ENCODE peak calls at places on chromosomes 2 and 18, in four cellular contexts. Y is left ventricle myocardium inferior, I is mammary epithelial cell, T is ovary. O is an unnamed sample.
A peak's percentile ranks its signal among the peaks of the same experiment; 100 is the strongest.

GRCh38 chr2:74321737-74322136 is 21.5 kb downstream of the SLC4A5 start:
- DNase-seq in Y (no peak), I (no peak), T (no peak), O (no peak)

GRCh38 chr2:119206201-119206600 is 17.4 kb upstream of the STEAP3 start:
- DNase-seq in Y (no peak), I (no peak), T (no peak), O (no peak)

GRCh38 chr2:152716805-152717241 is 438 bp downstream of the PRPF40A start:
- DNase-seq in Y (no peak), I (no peak), T (peak; percentile 31), O (no peak)

GRCh38 chr2:65789923-65790675 is 357.7 kb upstream of the SPRED2 start:
- DNase-seq in Y (no peak), I (no peak), T (no peak), O (no peak)

GRCh38 chr2:207571370-207571769 is 41.6 kb downstream of the CREB1 start:
- DNase-seq in Y (no peak), I (no peak), T (no peak), O (no peak)

GRCh38 chr2:70258532-70258875 is 567 bp downstream of the PCYOX1 start:
- DNase-seq in Y (peak; percentile 85), I (peak; percentile 41), T (peak; percentile 74), O (peak; percentile 84)

GRCh38 chr18:22828171-22828570 is 105.0 kb upstream of the RBBP8 start:
- DNase-seq in Y (no peak), I (peak; percentile 94), T (no peak), O (no peak)

GRCh38 chr2:1923557-1923956 is 179.2 kb upstream of the PXDN start:
- DNase-seq in Y (no peak), I (no peak), T (no peak), O (no peak)

GRCh38 chr2:217356795-217357194 is 496.9 kb upstream of the TNP1 start:
- DNase-seq in Y (no peak), I (no peak), T (peak; percentile 49), O (peak; percentile 29)

GRCh38 chr2:108535380-108535677 is 1.1 kb downstream of the LIMS1 start:
- DNase-seq in Y (no peak), I (peak; percentile 25), T (no peak), O (no peak)

GRCh38 chr2:130328710-130329109 is 14.0 kb upstream of the IMP4 start:
- DNase-seq in Y (no peak), I (peak; percentile 96), T (no peak), O (no peak)

GRCh38 chr2:130332271-130333073 is 10.2 kb upstream of the IMP4 start:
- DNase-seq in Y (peak; percentile 71), I (peak; percentile 82), T (peak; percentile 85), O (peak; percentile 59)

DNA sequence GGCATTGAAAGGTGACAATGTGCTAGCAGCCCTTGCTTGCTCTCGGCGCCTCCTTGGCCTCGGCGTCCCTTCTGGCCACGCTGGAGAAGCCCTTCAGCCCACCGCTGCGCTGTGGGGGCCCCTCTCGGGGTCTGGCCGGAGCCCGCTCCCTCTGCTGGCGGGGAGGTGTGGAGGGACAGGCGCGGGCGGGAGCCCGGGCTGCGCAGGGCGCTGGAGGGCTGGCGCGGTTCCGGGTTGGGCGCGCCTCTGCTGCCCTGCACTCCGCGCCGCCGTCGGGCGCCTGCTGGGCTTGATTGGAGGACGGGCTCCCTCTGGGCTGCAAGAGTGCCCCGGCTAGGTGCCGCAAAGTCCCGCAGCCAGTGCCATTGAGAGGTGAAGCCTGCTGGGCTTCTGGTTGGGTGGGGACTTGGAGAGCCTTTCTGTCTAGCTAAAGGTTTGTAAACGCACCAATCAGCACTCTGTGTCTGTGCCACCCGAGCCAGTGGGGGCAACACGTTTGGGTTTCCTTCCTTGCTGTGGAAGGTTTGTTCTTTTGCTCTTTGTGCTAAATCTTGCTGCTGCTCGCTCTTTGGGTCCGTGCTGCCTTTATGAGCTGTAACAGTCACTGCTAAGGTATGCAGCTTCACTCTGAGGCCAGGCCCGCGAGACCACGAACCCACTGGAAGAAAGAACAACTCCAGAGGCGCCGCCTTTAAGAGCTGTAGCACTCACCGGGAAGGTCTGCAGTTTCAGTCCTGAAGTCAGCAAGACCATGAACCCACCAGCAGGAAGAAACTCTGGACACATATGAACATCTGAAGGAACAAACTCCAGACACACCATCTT is 14.8 kb upstream of the IMP4 start:
- DNase-seq in Y (no peak), I (peak; percentile 82), T (no peak), O (no peak)
- H3K27ac ChIP-seq in Y (no peak overlapping the region), I (peak overlapping the region; percentile 78), T (no peak overlapping the region), O (no peak overlapping the region)

DNA sequence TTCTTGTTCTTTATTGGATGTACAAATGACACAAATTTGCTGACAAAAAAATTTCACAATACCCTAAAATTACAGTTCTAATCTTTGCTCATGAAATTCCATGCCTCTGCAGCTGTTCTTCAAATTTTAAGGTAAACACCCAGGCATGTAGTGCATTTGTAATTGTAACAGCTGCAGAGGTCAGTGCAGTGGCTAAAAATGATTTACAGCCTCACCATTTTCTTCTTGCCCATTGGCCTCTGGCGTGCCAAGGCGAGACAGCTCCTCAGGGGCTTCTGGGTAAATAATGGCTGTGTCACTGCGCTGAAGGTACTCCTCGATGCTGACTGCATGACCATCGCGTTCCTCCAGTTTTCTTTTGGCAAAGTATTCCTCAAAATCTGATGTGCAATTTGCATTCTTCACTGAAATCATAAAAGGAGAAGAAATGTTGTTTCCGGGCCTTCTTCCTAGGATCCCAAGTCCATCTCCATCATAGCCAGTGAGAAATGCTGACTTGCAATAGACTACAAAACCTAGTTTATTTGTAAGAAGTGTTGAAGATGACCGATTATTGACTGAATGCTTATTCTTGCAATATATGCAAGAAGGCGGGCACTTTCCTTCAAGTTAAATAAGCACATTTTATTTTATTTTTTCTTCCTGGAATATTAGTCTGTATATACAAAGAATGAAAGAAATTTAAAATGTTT is 115.2 kb downstream of the ZEB2 start:
- DNase-seq in Y (no peak), I (no peak), T (no peak), O (no peak)
- H3K27ac ChIP-seq in Y (peak overlapping the region; percentile 70), I (no peak overlapping the region), T (no peak overlapping the region), O (no peak overlapping the region)

DNA sequence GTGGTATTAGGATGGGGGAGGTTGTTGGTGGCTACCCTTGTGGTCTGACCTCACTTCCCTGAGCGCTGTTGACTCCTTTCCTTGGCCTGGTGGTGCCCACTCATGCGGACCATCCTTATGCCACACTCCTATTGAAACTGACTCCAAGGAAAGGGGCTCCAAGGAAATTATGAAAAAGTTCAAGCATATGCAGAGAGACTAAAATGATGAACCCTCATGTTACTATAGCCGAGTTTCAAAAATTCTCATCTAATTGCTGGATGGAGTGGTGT is 96.2 kb upstream of the STPG4 start:
- DNase-seq in Y (no peak), I (no peak), T (no peak), O (no peak)
- H3K27ac ChIP-seq in Y (no peak overlapping the region), I (no peak overlapping the region), T (no peak overlapping the region), O (no peak overlapping the region)

GRCh38 chr2:42567389-42567788 is 1.0 kb upstream of the MTA3 start:
- DNase-seq in Y (no peak), I (no peak), T (no peak), O (no peak)
- H3K27ac ChIP-seq in Y (peak overlapping the region; percentile 89), I (no peak overlapping the region), T (peak overlapping the region; percentile 99), O (peak overlapping the region; percentile 93)

GRCh38 chr2:224595518-224595917 is 10.4 kb upstream of the CUL3 start:
- DNase-seq in Y (no peak), I (no peak), T (no peak), O (no peak)
- H3K27ac ChIP-seq in Y (no peak overlapping the region), I (no peak overlapping the region), T (no peak overlapping the region), O (no peak overlapping the region)

DNA sequence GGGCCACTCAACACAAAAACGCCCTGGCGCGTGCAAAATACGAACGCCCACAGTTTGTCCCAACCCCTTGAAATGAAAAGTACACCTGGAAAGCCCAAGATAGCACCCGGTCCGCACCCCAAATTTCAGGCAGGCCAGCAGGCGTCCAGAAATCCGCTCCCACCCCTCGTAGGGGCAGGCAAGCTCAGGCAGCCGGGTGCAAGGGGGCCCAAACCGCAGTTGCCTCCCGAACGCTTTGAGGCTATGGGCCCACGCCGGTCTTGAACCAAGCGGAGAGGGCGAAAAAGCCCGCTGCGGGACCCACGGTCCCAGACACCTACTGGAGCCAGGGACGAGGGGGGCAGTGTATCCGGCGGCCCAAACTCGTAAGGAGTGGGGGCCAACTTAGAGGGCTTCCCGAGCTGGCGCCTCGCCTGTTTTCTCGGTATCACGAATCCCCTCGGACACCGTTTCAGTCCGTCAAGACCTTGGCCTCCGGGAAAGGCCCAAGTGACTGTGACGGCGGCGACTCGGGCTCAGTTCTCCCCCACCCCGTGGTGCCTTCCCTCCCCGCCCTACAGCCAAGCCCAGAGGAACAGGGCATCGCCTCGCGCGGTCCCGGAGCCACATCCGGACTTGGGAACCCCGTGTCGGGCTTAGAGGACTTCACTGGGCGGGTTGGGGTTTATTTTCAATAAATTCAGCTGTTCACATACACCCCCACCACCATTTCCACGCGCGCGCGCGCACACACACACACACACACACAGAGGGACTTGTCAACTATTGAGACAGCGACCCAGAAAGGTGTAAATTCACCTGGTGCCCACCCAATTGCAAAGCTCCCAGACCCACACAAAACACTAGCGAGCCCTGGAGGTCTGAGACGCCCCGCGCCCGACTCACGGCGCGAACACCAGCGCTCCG is 6.2 kb upstream of the SATB2 start:
- DNase-seq in Y (no peak), I (no peak), T (no peak), O (no peak)
- H3K27ac ChIP-seq in Y (no peak overlapping the region), I (no peak overlapping the region), T (no peak overlapping the region), O (no peak overlapping the region)

GRCh38 chr18:44912740-44913478 is 232.2 kb downstream of the SETBP1 start:
- DNase-seq in Y (no peak), I (peak; percentile 91), T (no peak), O (no peak)
- H3K27ac ChIP-seq in Y (no peak overlapping the region), I (peak overlapping the region; percentile 54), T (no peak overlapping the region), O (no peak overlapping the region)

GRCh38 chr18:24366328-24366727 is 31.3 kb downstream of the OSBPL1A start:
- DNase-seq in Y (no peak), I (no peak), T (no peak), O (no peak)

GRCh38 chr18:24370120-24370519 is 27.5 kb downstream of the OSBPL1A start:
- DNase-seq in Y (no peak), I (no peak), T (no peak), O (no peak)

GRCh38 chr18:24369420-24369819 is 28.2 kb downstream of the OSBPL1A start:
- DNase-seq in Y (no peak), I (no peak), T (no peak), O (no peak)

GRCh38 chr18:24372279-24372678 is 25.3 kb downstream of the OSBPL1A start:
- DNase-seq in Y (no peak), I (no peak), T (no peak), O (no peak)

DNA sequence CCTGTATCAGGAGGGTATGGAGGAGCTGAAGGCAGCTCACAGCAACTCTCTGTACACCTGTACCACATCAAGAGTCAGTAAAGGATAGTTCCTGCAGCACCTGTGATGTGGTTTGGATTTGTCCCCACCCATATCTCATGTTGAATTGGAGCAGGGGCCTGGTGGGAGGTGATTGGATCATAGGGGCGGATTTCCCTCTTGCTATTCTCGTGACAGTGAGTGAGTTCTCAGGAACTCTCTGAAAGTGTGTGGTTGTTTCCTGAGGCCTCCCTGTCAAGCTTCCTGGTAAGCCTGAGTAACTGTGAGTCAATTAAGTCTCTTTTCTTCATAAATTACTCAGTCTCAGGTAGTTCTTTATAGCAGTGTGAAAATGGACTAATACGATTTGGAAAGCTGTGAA is 28.9 kb downstream of the OSBPL1A start:
- DNase-seq in Y (no peak), I (peak; percentile 42), T (no peak), O (no peak)
- H3K27ac ChIP-seq in Y (no peak overlapping the region), I (no peak overlapping the region), T (no peak overlapping the region), O (no peak overlapping the region)

O was measured in heart right ventricle.